ENCODE peak calls at places on chromosomes 6 and 20, in nine cellular contexts. W is epithelial cell of esophagus, E is psoas muscle, Z is H1, T is astrocyte of the cerebellum, P is Peyer's patch, N is fibroblast of lung, O is ascending aorta, L is lung. C is an unnamed sample.

GRCh38 chr6:6686176-6686575 is 97.7 kb downstream of the LY86 start:
- DNase-seq in N (no peak), O (no peak), E (no peak), L (no peak), T (no peak), P (no peak), W (no peak), Z (no peak), C (no peak)

GRCh38 chr20:1895674-1896496 is 678 bp downstream of the SIRPA start:
- DNase-seq in N (peak; percentile 30), P (peak; percentile 65), O (peak; percentile 71), L (no peak), W (peak; percentile 47), E (peak; percentile 69), T (no peak), Z (peak; percentile 60), C (no peak)

GRCh38 chr6:38713812-38714211 is 1.3 kb upstream of the DNAH8 start:
- DNase-seq in E (no peak), L (no peak), T (no peak), Z (no peak), N (no peak), W (peak; percentile 57), O (no peak), P (peak; percentile 75), C (no peak)

GRCh38 chr6:99522531-99522930 is 7.3 kb upstream of the USP45 start:
- DNase-seq in P (no peak), N (peak; percentile 59), W (peak; percentile 47), T (no peak), Z (no peak), E (peak; percentile 22), O (no peak), L (no peak), C (no peak)

GRCh38 chr6:111485316-111485715 is 2.3 kb upstream of the REV3L start:
- DNase-seq in Z (no peak), W (no peak), P (no peak), N (no peak), E (no peak), L (no peak), T (no peak), O (no peak), C (no peak)

GRCh38 chr20:1569417-1569861 is 11.9 kb upstream of the SIRPD start:
- DNase-seq in O (no peak), Z (no peak), P (no peak), T (no peak), L (no peak), E (no peak), W (peak; percentile 97), N (no peak), C (no peak)

GRCh38 chr6:38460216-38460615 is 179.5 kb downstream of the BTBD9 start:
- DNase-seq in W (peak; percentile 34), T (peak; percentile 85), O (no peak), E (no peak), L (no peak), N (peak; percentile 72), Z (no peak), P (no peak), C (no peak)

GRCh38 chr20:33732166-33732970 is 572 bp downstream of the ZNF341 start:
- DNase-seq in O (peak; percentile 91), T (peak; percentile 13), Z (peak; percentile 90), N (peak; percentile 82), P (peak; percentile 94), L (peak; percentile 91), W (peak; percentile 71), E (peak; percentile 87), C (no peak)

GRCh38 chr6:3575166-3575565 is 118.3 kb upstream of the SLC22A23 start:
- DNase-seq in E (no peak), W (no peak), T (peak; percentile 85), L (no peak), N (no peak), O (no peak), Z (no peak), P (no peak), C (no peak)

GRCh38 chr6:2245954-2246863 is 804 bp upstream of the GMDS start:
- DNase-seq in W (peak; percentile 92), T (no peak), N (peak; percentile 49), Z (no peak), L (peak; percentile 82), P (peak; percentile 92), O (peak; percentile 84), E (peak; percentile 64), C (peak; percentile 24)

GRCh38 chr6:130111031-130111430 is 92.7 kb downstream of the L3MBTL3 start:
- DNase-seq in T (no peak), E (no peak), L (no peak), W (no peak), Z (no peak), N (no peak), P (no peak), O (no peak), C (no peak)

GRCh38 chr6:32252326-32253009 is 28.6 kb upstream of the NOTCH4 start:
- DNase-seq in Z (no peak), P (no peak), N (no peak), L (no peak), T (no peak), E (no peak), W (no peak), O (no peak), C (no peak)

GRCh38 chr6:161961796-161962195 is 687.9 kb upstream of the AGPAT4 start:
- DNase-seq in E (no peak), T (no peak), N (no peak), P (no peak), L (no peak), O (no peak), Z (no peak), W (no peak), C (no peak)

GRCh38 chr6:31418251-31418650 is 14.9 kb downstream of the MICA start:
- DNase-seq in P (no peak), L (no peak), T (no peak), E (no peak), W (no peak), O (no peak), N (no peak), Z (peak; percentile 37), C (no peak)

GRCh38 chr6:148223424-148223842 is 119.2 kb upstream of the SASH1 start:
- DNase-seq in P (no peak), E (no peak), N (peak; percentile 40), L (no peak), T (no peak), O (no peak), W (peak; percentile 50), Z (no peak), C (no peak)

GRCh38 chr6:135817035-135817434 is 34.5 kb upstream of the PDE7B start:
- DNase-seq in E (no peak), N (no peak), L (no peak), Z (no peak), T (no peak), W (no peak), O (no peak), P (no peak), C (no peak)

GRCh38 chr20:17808357-17808756 is 108.6 kb downstream of the BANF2 start:
- DNase-seq in P (no peak), E (peak; percentile 50), L (peak; percentile 46), W (no peak), Z (no peak), T (no peak), O (peak; percentile 72), N (peak; percentile 84), C (no peak)

GRCh38 chr6:10384064-10384317 is 30.9 kb downstream of the TFAP2A start:
- DNase-seq in T (no peak), Z (no peak), P (no peak), W (no peak), N (no peak), E (no peak), L (no peak), O (no peak), C (no peak)

GRCh38 chr20:32343438-32343837 is 14.7 kb upstream of the ASXL1 start:
- DNase-seq in N (peak; percentile 87), E (no peak), W (peak; percentile 95), T (no peak), P (no peak), Z (no peak), O (no peak), L (no peak), C (no peak)

GRCh38 chr6:142901616-142902015 is 43.4 kb downstream of the HIVEP2 start:
- DNase-seq in T (no peak), O (no peak), E (no peak), N (no peak), Z (no peak), W (no peak), P (no peak), L (no peak), C (no peak)

GRCh38 chr20:37519508-37520416 is 1.3 kb upstream of the NNAT start:
- DNase-seq in O (peak; percentile 50), Z (peak; percentile 67), P (no peak), L (no peak), E (no peak), N (no peak), W (no peak), T (no peak), C (no peak)
- TF ChIP-seq CTCF in O (no peak), Z (no peak), P (no peak), L (no peak), E (no peak), N (no peak), W (peak; percentile 12), T (no peak), C (no peak)

GRCh38 chr6:13272131-13273046 is 55.9 kb downstream of the TBC1D7 start:
- DNase-seq in L (peak; percentile 51), N (no peak), P (peak; percentile 91), W (no peak), O (peak; percentile 78), T (no peak), E (peak; percentile 35), Z (no peak), C (no peak)
- H3K4me3 ChIP-seq in L (no peak overlapping the region), N (no peak overlapping the region), P (no peak overlapping the region), W (no peak overlapping the region), O (no peak overlapping the region), T (no peak overlapping the region), E (no peak overlapping the region), Z (no peak overlapping the region), C (no peak overlapping the region)

GRCh38 chr6:25556516-25556915 is 95.5 kb upstream of the SCGN start:
- DNase-seq in Z (peak; percentile 93), P (peak; percentile 92), W (peak; percentile 78), N (peak; percentile 80), E (peak; percentile 70), O (peak; percentile 80), T (peak; percentile 66), L (peak; percentile 70), C (peak; percentile 33)
- TF ChIP-seq CTCF in Z (peak; percentile 76), P (peak; percentile 75), W (peak; percentile 94), N (peak; percentile 88), E (peak; percentile 60), O (peak; percentile 70), T (peak; percentile 91), L (peak; percentile 64), C (peak; percentile 94)

DNA sequence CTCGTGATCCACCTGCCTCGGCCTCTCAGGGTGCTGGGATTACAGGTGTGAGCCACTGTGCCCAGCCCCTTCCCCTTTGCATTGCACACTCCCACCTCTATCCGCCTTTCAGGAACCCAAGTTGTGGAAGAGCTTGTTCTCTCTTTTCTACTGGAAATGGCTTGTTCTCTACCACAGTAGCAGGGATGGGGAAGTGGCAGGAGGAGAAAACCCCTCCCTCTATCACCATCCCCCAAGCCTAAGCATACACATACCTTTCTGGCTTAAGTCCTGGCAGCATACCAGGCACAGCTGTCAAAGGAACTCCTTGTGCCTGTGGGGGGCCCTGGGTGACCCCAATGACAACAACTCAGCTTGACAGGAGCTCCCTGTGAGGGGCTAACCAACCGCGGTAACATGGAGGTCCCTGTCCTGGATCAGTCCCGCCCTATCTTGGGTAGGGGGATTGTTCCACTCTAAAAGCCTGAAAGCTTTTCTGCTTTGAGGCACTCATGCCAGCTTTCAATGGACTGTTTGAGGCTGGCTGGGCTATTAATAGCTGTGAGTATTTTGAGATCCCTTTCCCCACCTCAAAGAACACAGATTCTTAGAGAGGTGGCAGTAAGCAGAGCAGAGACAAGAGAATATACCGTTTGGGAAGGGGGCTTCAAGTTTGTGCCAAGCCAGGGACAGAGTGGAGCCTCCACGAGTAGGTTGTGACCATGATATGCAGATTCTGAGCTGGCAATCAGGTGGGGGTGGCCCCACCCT is 2.3 kb downstream of the KLHDC3 start:
- DNase-seq in Z (no peak), P (no peak), E (no peak), T (no peak), W (no peak), O (no peak), L (no peak), N (no peak), C (no peak)
- H3K4me3 ChIP-seq in Z (no peak overlapping the region), P (no peak overlapping the region), E (peak overlapping the region; percentile 77), T (no peak overlapping the region), W (no peak overlapping the region), O (peak overlapping the region; percentile 76), L (no peak overlapping the region), N (no peak overlapping the region), C (no peak overlapping the region)

C was measured in retinal pigment epithelial cell.